ENCODE peak calls at places on chromosome 5, in five cellular contexts. T, W, R, V and I are unnamed samples.

GRCh38 chr5:107705390-107706014 is 34.8 kb upstream of the EFNA5 start:
- DNase-seq in T (no peak), W (no peak), R (no peak), V (no peak), I (no peak)

GRCh38 chr5:141835928-141836667 is 42.1 kb downstream of the PCDH1 start:
- DNase-seq in T (no peak), W (no peak), R (no peak), V (no peak), I (no peak)

GRCh38 chr5:154086123-154086522 is 47.4 kb downstream of the MFAP3 start:
- DNase-seq in T (no peak), W (no peak), R (no peak), V (no peak), I (no peak)

GRCh38 chr5:59769041-59769360 is 124.5 kb downstream of the PDE4D start:
- DNase-seq in T (no peak), W (no peak), R (no peak), V (no peak), I (no peak)

GRCh38 chr5:124948754-124949275 is 202.4 kb upstream of the ZNF608 start:
- DNase-seq in T (no peak), W (no peak), R (no peak), V (no peak), I (no peak)

GRCh38 chr5:90871356-90871755 is 312.8 kb downstream of the ADGRV1 start:
- DNase-seq in T (no peak), W (no peak), R (no peak), V (no peak), I (no peak)

GRCh38 chr5:86688414-86688813 is 70.7 kb downstream of the COX7C start:
- DNase-seq in T (no peak), W (no peak), R (no peak), V (no peak), I (no peak)

GRCh38 chr5:66242050-66242449 is 98.0 kb downstream of the SREK1 start:
- DNase-seq in T (no peak), W (no peak), R (no peak), V (no peak), I (no peak)

GRCh38 chr5:142960309-142960696 is 190.1 kb downstream of the ARHGAP26 start:
- DNase-seq in T (no peak), W (no peak), R (no peak), V (no peak), I (no peak)

GRCh38 chr5:169273451-169273850 is 27.5 kb downstream of the SLIT3 start:
- DNase-seq in T (no peak), W (no peak), R (no peak), V (no peak), I (no peak)

GRCh38 chr5:94503677-94504076 is 114.7 kb downstream of the KIAA0825 start:
- DNase-seq in T (no peak), W (no peak), R (no peak), V (no peak), I (no peak)

GRCh38 chr5:473344-474192 is 30.6 kb downstream of the EXOC3 start:
- DNase-seq in T (no peak), W (no peak), R (peak; percentile 79), V (no peak), I (peak; percentile 66)

GRCh38 chr5:74660863-74661262 is 20.3 kb upstream of the ENC1 start:
- DNase-seq in T (no peak), W (no peak), R (no peak), V (no peak), I (no peak)

GRCh38 chr5:14678773-14679334 is 14.3 kb downstream of the OTULIN start:
- DNase-seq in T (no peak), W (no peak), R (no peak), V (no peak), I (no peak)

GRCh38 chr5:14683906-14684455 is 19.5 kb downstream of the OTULIN start:
- DNase-seq in T (no peak), W (no peak), R (no peak), V (no peak), I (no peak)

GRCh38 chr5:14685757-14686156 is 21.2 kb downstream of the OTULIN start:
- DNase-seq in T (no peak), W (peak; percentile 68), R (peak; percentile 69), V (no peak), I (no peak)

GRCh38 chr5:14684757-14685156 is 20.2 kb downstream of the OTULIN start:
- DNase-seq in T (no peak), W (no peak), R (no peak), V (no peak), I (no peak)

GRCh38 chr5:14681236-14681752 is 16.8 kb downstream of the OTULIN start:
- DNase-seq in T (no peak), W (no peak), R (no peak), V (no peak), I (no peak)
- TF ChIP-seq TAF1 in T (no peak), W (no peak), R (no peak), V (no peak), I (no peak)

GRCh38 chr5:52825826-52826225 is 38.1 kb downstream of the ITGA1 start:
- DNase-seq in T (no peak), W (peak; percentile 13), R (no peak), V (no peak), I (no peak)
- TF ChIP-seq TAF1 in T (no peak), W (no peak), R (no peak), V (no peak), I (no peak)

GRCh38 chr5:83895860-83896259 is 175.2 kb upstream of the HAPLN1 start:
- DNase-seq in T (no peak), W (no peak), R (no peak), V (no peak), I (no peak)

GRCh38 chr5:83900307-83900706 is 179.7 kb upstream of the HAPLN1 start:
- DNase-seq in T (no peak), W (no peak), R (no peak), V (no peak), I (no peak)

DNA sequence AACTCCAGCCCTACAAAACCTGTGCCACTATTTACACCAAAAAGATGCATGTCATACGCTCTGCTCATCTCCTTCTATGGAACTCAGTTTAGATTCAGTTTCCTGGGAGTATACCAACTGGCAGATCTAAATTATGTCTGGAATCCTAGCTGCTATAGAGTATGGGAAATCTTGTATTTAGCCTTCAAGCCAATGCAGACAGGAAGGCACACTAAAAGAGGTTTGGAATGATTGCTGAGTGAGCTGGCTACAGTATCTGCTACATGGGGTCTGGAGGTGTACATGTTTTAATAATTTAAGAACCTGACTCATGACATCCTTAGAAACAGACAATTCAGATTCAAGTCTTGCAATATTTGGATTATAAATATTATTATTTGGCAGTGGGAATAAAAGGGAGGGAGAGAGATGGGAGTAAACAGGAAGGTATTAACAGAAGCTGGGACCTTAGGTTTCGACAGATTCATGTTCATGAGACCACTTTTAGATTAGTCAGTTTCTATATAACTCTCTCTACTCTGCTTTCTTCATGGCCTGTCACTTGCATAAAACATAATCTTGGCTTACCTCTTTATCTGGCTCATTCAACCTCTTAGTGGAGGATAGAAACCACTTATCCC is 178.8 kb upstream of the HAPLN1 start:
- DNase-seq in T (no peak), W (no peak), R (no peak), V (no peak), I (no peak)
- TF ChIP-seq TAF1 in T (no peak), W (no peak), R (no peak), V (no peak), I (no peak)

DNA sequence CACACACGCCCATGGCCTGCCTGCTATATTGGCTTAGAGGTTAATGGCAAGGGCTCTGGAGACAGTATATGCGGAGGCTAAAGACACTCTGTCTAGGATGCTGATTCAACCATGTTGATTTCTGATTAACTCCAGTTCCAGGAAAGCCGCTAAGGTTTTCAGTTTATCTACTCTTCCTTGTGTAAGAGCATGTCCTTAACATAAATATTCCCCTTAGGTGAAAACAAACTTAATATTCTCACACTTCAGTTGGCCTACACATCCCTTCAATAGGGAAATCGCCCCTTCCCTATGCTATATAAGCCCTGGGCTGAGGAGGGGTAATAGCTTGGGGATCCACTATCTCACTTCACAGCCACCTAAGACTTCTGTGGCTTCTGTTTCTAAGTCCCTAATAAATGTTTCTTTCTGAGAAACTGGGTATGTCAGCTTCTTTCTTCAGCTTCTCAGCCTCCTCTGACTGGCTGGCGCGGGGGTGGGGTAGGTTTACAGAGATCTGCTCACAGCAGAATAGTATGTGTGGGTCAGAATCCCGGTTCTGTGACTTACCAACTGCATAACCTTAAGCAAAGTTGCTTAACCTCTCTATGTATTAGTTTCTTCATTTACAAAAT is 4.3 kb upstream of the GPX3 start:
- DNase-seq in T (no peak), W (no peak), R (no peak), V (peak; percentile 48), I (no peak)
- TF ChIP-seq TAF1 in T (no peak), W (no peak), R (no peak), V (no peak), I (no peak)

DNA sequence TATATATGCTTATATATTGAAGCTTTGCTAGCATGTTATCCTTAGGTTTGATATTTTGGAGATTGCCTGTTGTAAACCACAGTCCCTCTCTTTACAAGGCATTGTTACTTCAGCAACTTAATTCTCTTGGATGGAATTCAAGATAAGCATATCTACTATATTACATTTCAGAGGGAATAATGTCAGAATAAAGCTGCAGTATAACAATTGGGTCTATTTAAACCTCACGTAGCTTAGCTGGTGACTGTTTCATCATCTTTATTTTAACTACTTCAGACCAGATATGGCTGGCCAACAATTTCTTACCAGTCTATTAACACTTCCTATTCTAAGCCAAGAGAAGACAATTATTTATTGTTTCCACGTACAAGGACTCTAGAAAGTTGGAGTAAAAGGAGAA is 27.1 kb downstream of the ZCCHC10 start:
- DNase-seq in T (no peak), W (no peak), R (no peak), V (no peak), I (no peak)
- TF ChIP-seq TAF1 in T (no peak), W (no peak), R (no peak), V (no peak), I (no peak)

DNA sequence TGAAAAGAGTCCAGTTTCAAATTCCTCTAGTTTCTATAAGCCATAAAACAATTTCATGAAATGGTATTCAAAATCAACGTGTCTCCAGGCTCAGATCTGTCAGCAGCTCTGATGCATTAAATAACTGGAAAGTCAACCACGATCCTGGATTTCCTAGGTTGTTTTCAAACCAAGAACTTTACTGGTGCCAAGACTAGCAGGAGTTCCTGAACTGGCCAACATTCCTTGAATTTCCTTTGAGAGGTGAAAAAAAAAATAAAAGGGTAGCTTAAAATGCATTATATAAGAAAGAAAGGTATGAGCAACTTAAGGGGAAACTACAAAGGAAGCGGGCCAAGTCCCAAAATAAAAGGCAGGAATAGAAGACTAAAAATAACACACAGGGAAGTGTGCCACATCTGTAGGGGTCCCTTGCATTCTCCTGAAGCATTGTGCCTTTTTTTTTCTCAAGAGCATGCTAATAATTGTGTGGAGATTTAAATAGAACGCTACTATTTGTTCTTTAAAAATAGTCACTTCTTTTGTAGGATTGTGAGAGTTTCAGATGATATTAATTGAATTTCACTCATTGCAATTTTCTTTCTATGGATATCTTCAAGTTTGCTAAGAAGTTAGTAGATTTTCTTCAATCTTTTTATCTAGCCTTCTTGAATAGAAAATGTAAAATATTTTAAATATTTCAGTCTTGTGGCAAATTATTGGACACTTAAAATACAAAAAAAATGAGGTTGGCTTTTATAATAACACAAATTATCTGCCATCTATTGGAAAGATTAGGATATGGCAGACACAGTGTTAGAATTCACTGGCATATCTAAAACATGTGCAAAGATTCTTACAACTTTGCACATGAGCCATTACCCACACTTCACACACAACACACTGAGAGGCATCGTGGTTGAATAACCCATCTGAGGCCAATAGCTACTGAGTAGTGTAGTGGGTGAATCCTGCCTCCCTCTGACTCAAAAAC is 15.3 kb downstream of the ESM1 start:
- DNase-seq in T (no peak), W (no peak), R (no peak), V (no peak), I (no peak)
- TF ChIP-seq TAF1 in T (no peak), W (no peak), R (no peak), V (no peak), I (no peak)

GRCh38 chr5:132301341-132302274 is 7.4 kb downstream of the SLC22A4 start:
- DNase-seq in T (no peak), W (no peak), R (no peak), V (no peak), I (no peak)
- TF ChIP-seq TAF1 in T (no peak), W (no peak), R (no peak), V (no peak), I (no peak)